ENCODE peak calls at places on chromosomes 3 and 15, in five cellular contexts. M, G, Q, U and Z are unnamed samples.
A peak's percentile ranks its signal among the peaks of the same experiment; 100 is the strongest.

GRCh38 chr15:47764666-47765065 is 47.4 kb downstream of the SEMA6D start:
- DNase-seq in M (no peak), G (no peak), Q (no peak), U (no peak), Z (no peak)

GRCh38 chr15:56598991-56599390 is 134.1 kb upstream of the MNS1 start:
- DNase-seq in M (no peak), G (no peak), Q (no peak), U (peak; percentile 6), Z (no peak)

GRCh38 chr3:58484049-58484721 is 7.7 kb upstream of the KCTD6 start:
- DNase-seq in M (no peak), G (no peak), Q (no peak), U (no peak), Z (no peak)

GRCh38 chr15:33402640-33403039 is 91.9 kb downstream of the RYR3 start:
- DNase-seq in M (no peak), G (no peak), Q (no peak), U (no peak), Z (no peak)

GRCh38 chr3:82494977-82495489 is 733.6 kb upstream of the GBE1 start:
- DNase-seq in M (no peak), G (no peak), Q (no peak), U (no peak), Z (no peak)

GRCh38 chr15:39736646-39737550 is 45.7 kb downstream of the FSIP1 start:
- DNase-seq in M (no peak), G (no peak), Q (no peak), U (no peak), Z (no peak)

GRCh38 chr3:62189376-62189698 is 184.0 kb downstream of the FEZF2 start:
- DNase-seq in M (no peak), G (no peak), Q (no peak), U (no peak), Z (no peak)

GRCh38 chr15:44735482-44736260 is 657 bp upstream of the TRIM69 start:
- DNase-seq in M (no peak), G (no peak), Q (no peak), U (no peak), Z (no peak)

GRCh38 chr3:64327039-64327804 is 102.0 kb upstream of the PRICKLE2 start:
- DNase-seq in M (no peak), G (no peak), Q (no peak), U (peak; percentile 81), Z (no peak)